ENCODE peak calls at places on chromosomes 2 and 18, in six cellular contexts. One of them, this sample, is unnamed.

GRCh38 chr2:152307863-152308262 is 27.1 kb upstream of the FMNL2 start:
- DNase-seq in CD8-positive, alpha-beta T cell: no peak
- DNase-seq in uterus: no peak
- DNase-seq in SK-N-SH: no peak
- DNase-seq in IMR-90: no peak
- DNase-seq in thoracic aorta: no peak
- DNase-seq in this sample: no peak

GRCh38 chr2:85096616-85097015 is 36.6 kb upstream of the TCF7L1 start:
- DNase-seq in IMR-90: no peak
- DNase-seq in thoracic aorta: no peak
- DNase-seq in CD8-positive, alpha-beta T cell: no peak
- DNase-seq in uterus: no peak
- DNase-seq in SK-N-SH: no peak
- DNase-seq in this sample: no peak

GRCh38 chr18:25279133-25279532 is 72.8 kb downstream of the ZNF521 start:
- DNase-seq in SK-N-SH: no peak
- DNase-seq in IMR-90: peak
- DNase-seq in uterus: no peak
- DNase-seq in thoracic aorta: no peak
- DNase-seq in CD8-positive, alpha-beta T cell: no peak
- DNase-seq in this sample: no peak

GRCh38 chr2:43332653-43333052 is 106.2 kb upstream of the ZFP36L2 start:
- DNase-seq in thoracic aorta: no peak
- DNase-seq in CD8-positive, alpha-beta T cell: no peak
- DNase-seq in SK-N-SH: no peak
- DNase-seq in uterus: no peak
- DNase-seq in IMR-90: no peak
- DNase-seq in this sample: no peak

GRCh38 chr18:79404567-79404910 is 8.8 kb downstream of the NFATC1 start:
- DNase-seq in thoracic aorta: no peak
- DNase-seq in CD8-positive, alpha-beta T cell: no peak
- DNase-seq in uterus: no peak
- DNase-seq in SK-N-SH: no peak
- DNase-seq in IMR-90: no peak
- DNase-seq in this sample: peak

GRCh38 chr2:237390235-237390634 is 23.7 kb downstream of the COL6A3 start:
- DNase-seq in SK-N-SH: peak
- DNase-seq in IMR-90: no peak
- DNase-seq in uterus: no peak
- DNase-seq in CD8-positive, alpha-beta T cell: no peak
- DNase-seq in thoracic aorta: no peak
- DNase-seq in this sample: no peak

GRCh38 chr2:85137131-85137530 is 3.9 kb downstream of the TCF7L1 start:
- DNase-seq in uterus: no peak
- DNase-seq in SK-N-SH: peak
- DNase-seq in IMR-90: no peak
- DNase-seq in CD8-positive, alpha-beta T cell: no peak
- DNase-seq in thoracic aorta: no peak
- DNase-seq in this sample: no peak

GRCh38 chr2:170715062-170715931 is at the start of gene SP5:
- DNase-seq in SK-N-SH: peak
- DNase-seq in uterus: peak
- DNase-seq in thoracic aorta: no peak
- DNase-seq in CD8-positive, alpha-beta T cell: peak
- DNase-seq in IMR-90: peak
- DNase-seq in this sample: peak

GRCh38 chr2:61055557-61055956 is 10.1 kb upstream of the SANBR start:
- DNase-seq in thoracic aorta: no peak
- DNase-seq in uterus: no peak
- DNase-seq in CD8-positive, alpha-beta T cell: no peak
- DNase-seq in IMR-90: peak
- DNase-seq in SK-N-SH: no peak
- DNase-seq in this sample: no peak

GRCh38 chr2:130150181-130151144 is 5.6 kb upstream of the CCDC74B start:
- DNase-seq in thoracic aorta: no peak
- DNase-seq in uterus: no peak
- DNase-seq in SK-N-SH: no peak
- DNase-seq in CD8-positive, alpha-beta T cell: no peak
- DNase-seq in IMR-90: no peak
- DNase-seq in this sample: no peak

GRCh38 chr18:2657788-2658458 is 2.4 kb downstream of the SMCHD1 start:
- DNase-seq in IMR-90: peak
- DNase-seq in CD8-positive, alpha-beta T cell: no peak
- DNase-seq in SK-N-SH: no peak
- DNase-seq in thoracic aorta: no peak
- DNase-seq in uterus: no peak
- DNase-seq in this sample: no peak

GRCh38 chr18:77702686-77703085 is 453.0 kb downstream of the GALR1 start:
- DNase-seq in IMR-90: peak
- DNase-seq in CD8-positive, alpha-beta T cell: no peak
- DNase-seq in uterus: peak
- DNase-seq in thoracic aorta: no peak
- DNase-seq in SK-N-SH: peak
- DNase-seq in this sample: no peak

GRCh38 chr18:2304378-2305175 is 266.7 kb downstream of the METTL4 start:
- DNase-seq in SK-N-SH: no peak
- DNase-seq in thoracic aorta: no peak
- DNase-seq in uterus: no peak
- DNase-seq in IMR-90: peak
- DNase-seq in CD8-positive, alpha-beta T cell: no peak
- DNase-seq in this sample: no peak

GRCh38 chr2:47620717-47621437 is 162.1 kb upstream of the MSH6 start:
- DNase-seq in thoracic aorta: no peak
- DNase-seq in CD8-positive, alpha-beta T cell: no peak
- DNase-seq in SK-N-SH: no peak
- DNase-seq in IMR-90: no peak
- DNase-seq in uterus: no peak
- DNase-seq in this sample: no peak

GRCh38 chr2:51795248-51795888 is 763.4 kb upstream of the NRXN1 start:
- DNase-seq in SK-N-SH: peak
- DNase-seq in thoracic aorta: no peak
- DNase-seq in CD8-positive, alpha-beta T cell: no peak
- DNase-seq in IMR-90: no peak
- DNase-seq in uterus: no peak
- DNase-seq in this sample: no peak

GRCh38 chr2:144010096-144010495 is 509.8 kb downstream of the ZEB2 start:
- DNase-seq in IMR-90: no peak
- DNase-seq in CD8-positive, alpha-beta T cell: no peak
- DNase-seq in thoracic aorta: no peak
- DNase-seq in uterus: no peak
- DNase-seq in SK-N-SH: no peak
- DNase-seq in this sample: no peak

GRCh38 chr2:47072018-47072691 is 83.0 kb downstream of the STPG4 start:
- DNase-seq in SK-N-SH: peak
- DNase-seq in thoracic aorta: peak
- DNase-seq in CD8-positive, alpha-beta T cell: no peak
- DNase-seq in IMR-90: peak
- DNase-seq in uterus: peak
- DNase-seq in this sample: peak

GRCh38 chr18:76522104-76522503 is 27.1 kb upstream of the ZNF516 start:
- DNase-seq in CD8-positive, alpha-beta T cell: no peak
- DNase-seq in thoracic aorta: no peak
- DNase-seq in IMR-90: no peak
- DNase-seq in SK-N-SH: no peak
- DNase-seq in uterus: no peak
- DNase-seq in this sample: no peak
- H3K27ac ChIP-seq in CD8-positive, alpha-beta T cell: no peak
- H3K27ac ChIP-seq in thoracic aorta: no peak
- H3K27ac ChIP-seq in IMR-90: no peak
- H3K27ac ChIP-seq in SK-N-SH: no peak
- H3K27ac ChIP-seq in uterus: peak
- H3K27ac ChIP-seq in this sample: peak

DNA sequence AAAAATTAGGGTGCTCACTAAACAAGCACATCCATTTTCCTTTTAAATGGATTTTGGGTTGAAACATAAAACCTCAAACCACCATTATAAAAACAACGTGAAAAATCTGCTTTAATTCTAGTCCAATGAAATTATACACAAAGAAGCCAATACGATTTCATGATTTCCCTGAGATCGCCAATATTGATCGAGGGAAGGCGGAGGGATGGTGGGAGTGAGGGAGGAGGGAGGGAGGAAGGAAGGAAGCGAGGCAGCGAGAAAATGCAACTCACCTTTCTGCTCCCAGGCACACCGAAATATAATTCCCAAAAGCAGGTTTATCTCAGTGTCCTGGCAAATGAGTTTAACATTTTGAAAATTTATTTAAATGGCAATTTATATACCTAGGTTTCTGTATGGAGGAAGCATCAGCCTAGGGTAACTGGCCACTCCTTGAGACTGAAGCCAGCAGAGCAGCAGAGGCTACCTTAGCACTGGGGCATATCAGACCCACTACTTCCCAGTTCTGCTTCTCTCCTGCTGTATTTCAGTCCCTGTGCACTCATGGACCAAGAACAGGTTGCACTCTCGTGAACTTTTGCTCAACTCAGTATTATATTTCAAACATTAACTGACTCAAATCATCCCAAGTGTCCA is 2.3 kb upstream of the ONECUT2 start:
- DNase-seq in uterus: no peak
- DNase-seq in CD8-positive, alpha-beta T cell: no peak
- DNase-seq in IMR-90: no peak
- DNase-seq in thoracic aorta: no peak
- DNase-seq in SK-N-SH: no peak
- DNase-seq in this sample: no peak
- TF ChIP-seq CTCF in uterus: no peak
- TF ChIP-seq CTCF in CD8-positive, alpha-beta T cell: no peak
- TF ChIP-seq CTCF in IMR-90: no peak
- TF ChIP-seq CTCF in thoracic aorta: no peak
- TF ChIP-seq CTCF in SK-N-SH: no peak
- TF ChIP-seq CTCF in this sample: no peak

GRCh38 chr2:17803492-17803891 is 12.8 kb upstream of the MSGN1 start:
- DNase-seq in uterus: no peak
- DNase-seq in thoracic aorta: no peak
- DNase-seq in IMR-90: no peak
- DNase-seq in SK-N-SH: no peak
- DNase-seq in CD8-positive, alpha-beta T cell: no peak
- DNase-seq in this sample: no peak
- H3K27ac ChIP-seq in uterus: no peak
- H3K27ac ChIP-seq in thoracic aorta: no peak
- H3K27ac ChIP-seq in IMR-90: no peak
- H3K27ac ChIP-seq in SK-N-SH: no peak
- H3K27ac ChIP-seq in CD8-positive, alpha-beta T cell: no peak
- H3K27ac ChIP-seq in this sample: no peak

GRCh38 chr2:227191367-227191766 is 26.9 kb downstream of the COL4A3 start:
- DNase-seq in uterus: no peak
- DNase-seq in thoracic aorta: no peak
- DNase-seq in IMR-90: peak
- DNase-seq in SK-N-SH: no peak
- DNase-seq in CD8-positive, alpha-beta T cell: no peak
- DNase-seq in this sample: peak
- TF ChIP-seq CTCF in uterus: no peak
- TF ChIP-seq CTCF in thoracic aorta: no peak
- TF ChIP-seq CTCF in IMR-90: no peak
- TF ChIP-seq CTCF in SK-N-SH: no peak
- TF ChIP-seq CTCF in CD8-positive, alpha-beta T cell: no peak
- TF ChIP-seq CTCF in this sample: peak

GRCh38 chr18:70576281-70577022 is 287.6 kb downstream of the SOCS6 start:
- DNase-seq in SK-N-SH: no peak
- DNase-seq in uterus: no peak
- DNase-seq in CD8-positive, alpha-beta T cell: no peak
- DNase-seq in IMR-90: no peak
- DNase-seq in thoracic aorta: no peak
- DNase-seq in this sample: no peak
- H3K27ac ChIP-seq in SK-N-SH: no peak
- H3K27ac ChIP-seq in uterus: no peak
- H3K27ac ChIP-seq in CD8-positive, alpha-beta T cell: no peak
- H3K27ac ChIP-seq in IMR-90: no peak
- H3K27ac ChIP-seq in thoracic aorta: no peak
- H3K27ac ChIP-seq in this sample: no peak

GRCh38 chr2:232340171-232340935 is 38.2 kb upstream of the ALPP start:
- DNase-seq in thoracic aorta: no peak
- DNase-seq in SK-N-SH: no peak
- DNase-seq in uterus: no peak
- DNase-seq in IMR-90: no peak
- DNase-seq in CD8-positive, alpha-beta T cell: no peak
- DNase-seq in this sample: no peak

GRCh38 chr2:232338759-232339106 is 39.8 kb upstream of the ALPP start:
- DNase-seq in SK-N-SH: no peak
- DNase-seq in IMR-90: no peak
- DNase-seq in uterus: no peak
- DNase-seq in CD8-positive, alpha-beta T cell: no peak
- DNase-seq in thoracic aorta: no peak
- DNase-seq in this sample: no peak

GRCh38 chr2:232341061-232341738 is 37.4 kb upstream of the ALPP start:
- DNase-seq in CD8-positive, alpha-beta T cell: no peak
- DNase-seq in SK-N-SH: no peak
- DNase-seq in IMR-90: no peak
- DNase-seq in uterus: no peak
- DNase-seq in thoracic aorta: no peak
- DNase-seq in this sample: no peak

GRCh38 chr2:232336956-232337700 is 41.4 kb upstream of the ALPP start:
- DNase-seq in SK-N-SH: no peak
- DNase-seq in IMR-90: no peak
- DNase-seq in thoracic aorta: no peak
- DNase-seq in uterus: peak
- DNase-seq in CD8-positive, alpha-beta T cell: no peak
- DNase-seq in this sample: peak

GRCh38 chr2:232339121-232340081 is 39.1 kb upstream of the ALPP start:
- DNase-seq in thoracic aorta: no peak
- DNase-seq in uterus: no peak
- DNase-seq in SK-N-SH: no peak
- DNase-seq in IMR-90: no peak
- DNase-seq in CD8-positive, alpha-beta T cell: no peak
- DNase-seq in this sample: peak
- TF ChIP-seq CTCF in thoracic aorta: no peak
- TF ChIP-seq CTCF in uterus: no peak
- TF ChIP-seq CTCF in SK-N-SH: no peak
- TF ChIP-seq CTCF in IMR-90: no peak
- TF ChIP-seq CTCF in CD8-positive, alpha-beta T cell: no peak
- TF ChIP-seq CTCF in this sample: no peak

DNA sequence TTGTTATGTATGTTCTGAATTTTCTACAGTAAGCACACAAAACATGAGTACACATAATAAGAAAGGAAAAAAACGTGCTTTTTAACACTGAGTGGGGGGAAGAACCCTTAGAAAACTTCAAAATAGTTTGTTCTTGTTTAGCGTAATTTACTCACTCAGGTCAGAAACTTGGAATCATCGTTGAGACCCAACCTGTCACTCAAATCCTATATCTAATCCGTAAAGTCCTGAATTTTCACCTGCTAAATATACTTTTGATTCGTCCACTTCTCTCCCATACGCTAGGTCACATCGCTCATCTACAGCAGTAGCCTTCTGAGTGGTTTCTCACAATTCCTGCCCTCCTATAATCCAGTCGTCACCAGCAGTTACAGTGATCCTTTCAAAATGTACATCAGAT is 767 bp downstream of the TPRKB start:
- DNase-seq in SK-N-SH: no peak
- DNase-seq in thoracic aorta: no peak
- DNase-seq in IMR-90: no peak
- DNase-seq in CD8-positive, alpha-beta T cell: no peak
- DNase-seq in uterus: no peak
- DNase-seq in this sample: no peak
- H3K27ac ChIP-seq in SK-N-SH: peak
- H3K27ac ChIP-seq in thoracic aorta: peak
- H3K27ac ChIP-seq in IMR-90: peak
- H3K27ac ChIP-seq in CD8-positive, alpha-beta T cell: peak
- H3K27ac ChIP-seq in uterus: peak
- H3K27ac ChIP-seq in this sample: peak

This sample was measured in psoas muscle.